ENCODE peak calls at places on chromosomes 11 and 22, in six cellular contexts. S is neural crest cell, F is K562, I is GM13977, Y is endothelial cell, C is breast epithelium. Q is an unnamed sample.
A peak's percentile ranks its signal among the peaks of the same experiment; 100 is the strongest.

GRCh38 chr11:132586801-132587200 is 945.5 kb downstream of the OPCML start:
- DNase-seq in S (no peak), F (no peak), I (no peak), Y (no peak), C (no peak), Q (no peak)

GRCh38 chr11:6545917-6546605 is 49.0 kb downstream of the DNHD1 start:
- DNase-seq in S (no peak), F (no peak), I (no peak), Y (no peak), C (no peak), Q (no peak)

GRCh38 chr11:2376751-2377451 is at the start of gene CD81:
- DNase-seq in S (peak; percentile 64), F (peak; percentile 86), I (peak; percentile 93), Y (peak; percentile 68), C (no peak), Q (peak; percentile 59)

GRCh38 chr11:6238902-6239301 is at the start of gene CNGA4:
- DNase-seq in S (no peak), F (no peak), I (no peak), Y (no peak), C (no peak), Q (no peak)

GRCh38 chr11:70530629-70531185 is 132.4 kb downstream of the CTTN start:
- DNase-seq in S (no peak), F (no peak), I (no peak), Y (no peak), C (no peak), Q (no peak)

GRCh38 chr22:31615481-31615840 is 46.6 kb downstream of the PISD start:
- DNase-seq in S (no peak), F (no peak), I (no peak), Y (no peak), C (no peak), Q (no peak)

GRCh38 chr11:103676413-103676812 is 360.0 kb upstream of the DDI1 start:
- DNase-seq in S (no peak), F (no peak), I (no peak), Y (no peak), C (no peak), Q (no peak)

GRCh38 chr11:15742626-15743243 is 613.6 kb downstream of the SOX6 start:
- DNase-seq in S (no peak), F (no peak), I (no peak), Y (no peak), C (no peak), Q (no peak)

GRCh38 chr11:103091024-103091423 is 936 bp downstream of the DCUN1D5 start:
- DNase-seq in S (no peak), F (no peak), I (no peak), Y (peak; percentile 5), C (no peak), Q (peak; percentile 5)

GRCh38 chr22:37501610-37502341 is 15.6 kb upstream of the MFNG start:
- DNase-seq in S (no peak), F (no peak), I (no peak), Y (no peak), C (peak; percentile 80), Q (no peak)

GRCh38 chr22:46587067-46587471 is 33.1 kb upstream of the GRAMD4 start:
- DNase-seq in S (no peak), F (no peak), I (peak; percentile 87), Y (no peak), C (no peak), Q (peak; percentile 30)

GRCh38 chr11:19234428-19234827 is 6.3 kb downstream of the E2F8 start:
- DNase-seq in S (no peak), F (no peak), I (no peak), Y (no peak), C (no peak), Q (no peak)

GRCh38 chr11:118883368-118884071 is at the start of gene CXCR5:
- DNase-seq in S (no peak), F (no peak), I (peak; percentile 80), Y (no peak), C (no peak), Q (peak; percentile 60)

GRCh38 chr22:27518583-27519437 is 282.7 kb downstream of the MN1 start:
- DNase-seq in S (no peak), F (no peak), I (no peak), Y (no peak), C (no peak), Q (no peak)

GRCh38 chr22:35987487-35987886 is 41.1 kb downstream of the RBFOX2 start:
- DNase-seq in S (no peak), F (no peak), I (no peak), Y (no peak), C (no peak), Q (no peak)

GRCh38 chr11:1728931-1729691 is 21.3 kb downstream of the IFITM10 start:
- DNase-seq in S (no peak), F (no peak), I (no peak), Y (no peak), C (no peak), Q (peak; percentile 65)

GRCh38 chr11:11422291-11423128 is 69.5 kb upstream of the CSNK2A3 start:
- DNase-seq in S (no peak), F (no peak), I (no peak), Y (no peak), C (no peak), Q (no peak)

GRCh38 chr22:43152355-43153071 is 1.2 kb downstream of the TSPO start:
- DNase-seq in S (no peak), F (no peak), I (peak; percentile 57), Y (no peak), C (peak; percentile 74), Q (peak; percentile 76)

GRCh38 chr22:33299245-33299956 is 241.2 kb upstream of the SYN3 start:
- DNase-seq in S (no peak), F (no peak), I (peak; percentile 79), Y (no peak), C (no peak), Q (no peak)

GRCh38 chr11:10930224-10930960 is 72.5 kb upstream of the ZBED5 start:
- DNase-seq in S (no peak), F (no peak), I (peak; percentile 36), Y (no peak), C (no peak), Q (peak; percentile 21)

GRCh38 chr11:46338988-46339666 is 8.1 kb upstream of the DGKZ start:
- DNase-seq in S (no peak), F (no peak), I (no peak), Y (no peak), C (no peak), Q (no peak)

GRCh38 chr22:36934153-36934939 is 20.9 kb downstream of the CSF2RB start:
- DNase-seq in S (no peak), F (no peak), I (no peak), Y (no peak), C (no peak), Q (no peak)

GRCh38 chr11:131038597-131038996 is 122.3 kb upstream of the SNX19 start:
- DNase-seq in S (no peak), F (peak; percentile 14), I (peak; percentile 43), Y (peak; percentile 34), C (no peak), Q (no peak)

GRCh38 chr22:44537016-44537936 is 39.2 kb upstream of the RTL6 start:
- DNase-seq in S (no peak), F (no peak), I (no peak), Y (no peak), C (no peak), Q (no peak)

GRCh38 chr11:119739021-119739703 is 10.2 kb upstream of the NECTIN1 start:
- DNase-seq in S (no peak), F (no peak), I (no peak), Y (no peak), C (no peak), Q (no peak)

GRCh38 chr11:61587951-61588695 is 7.2 kb upstream of the SYT7 start:
- DNase-seq in S (no peak), F (peak; percentile 79), I (peak; percentile 69), Y (peak; percentile 60), C (peak; percentile 80), Q (peak; percentile 73)
- TF ChIP-seq CTCF in S (peak; percentile 44), F (no peak), I (no peak), Y (no peak), C (no peak), Q (no peak)

GRCh38 chr11:128852327-128853023 is 14.6 kb downstream of the KCNJ1 start:
- DNase-seq in S (no peak), F (no peak), I (no peak), Y (no peak), C (no peak), Q (no peak)

GRCh38 chr11:128857341-128857740 is 9.8 kb downstream of the KCNJ1 start:
- DNase-seq in S (no peak), F (no peak), I (no peak), Y (no peak), C (no peak), Q (no peak)

GRCh38 chr11:128854801-128855200 is 12.3 kb downstream of the KCNJ1 start:
- DNase-seq in S (no peak), F (no peak), I (no peak), Y (no peak), C (no peak), Q (no peak)

GRCh38 chr11:128856241-128856640 is 10.9 kb downstream of the KCNJ1 start:
- DNase-seq in S (no peak), F (no peak), I (no peak), Y (no peak), C (no peak), Q (no peak)

DNA sequence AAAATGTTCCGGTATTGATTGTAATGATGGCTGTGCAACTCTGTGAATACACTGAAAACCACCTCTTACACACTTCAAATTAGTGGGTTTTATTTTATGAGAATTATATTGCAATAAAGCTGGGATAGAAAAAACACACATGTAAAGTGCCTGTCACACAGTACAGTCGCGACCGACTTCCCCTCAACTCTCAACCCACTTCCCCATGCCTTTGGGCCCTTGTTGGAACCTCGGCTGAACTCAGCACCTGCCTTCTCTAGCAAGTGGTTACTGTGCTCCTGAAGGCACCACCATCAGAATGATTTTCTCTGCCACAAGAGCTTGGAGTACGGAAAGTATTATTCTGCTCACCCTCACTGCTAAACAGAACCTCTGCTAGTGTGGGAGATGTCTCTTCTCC is 13.5 kb downstream of the KCNJ1 start:
- DNase-seq in S (no peak), F (no peak), I (no peak), Y (no peak), C (no peak), Q (no peak)
- TF ChIP-seq CTCF in S (no peak), F (no peak), I (no peak), Y (no peak), C (no peak), Q (no peak)

DNA sequence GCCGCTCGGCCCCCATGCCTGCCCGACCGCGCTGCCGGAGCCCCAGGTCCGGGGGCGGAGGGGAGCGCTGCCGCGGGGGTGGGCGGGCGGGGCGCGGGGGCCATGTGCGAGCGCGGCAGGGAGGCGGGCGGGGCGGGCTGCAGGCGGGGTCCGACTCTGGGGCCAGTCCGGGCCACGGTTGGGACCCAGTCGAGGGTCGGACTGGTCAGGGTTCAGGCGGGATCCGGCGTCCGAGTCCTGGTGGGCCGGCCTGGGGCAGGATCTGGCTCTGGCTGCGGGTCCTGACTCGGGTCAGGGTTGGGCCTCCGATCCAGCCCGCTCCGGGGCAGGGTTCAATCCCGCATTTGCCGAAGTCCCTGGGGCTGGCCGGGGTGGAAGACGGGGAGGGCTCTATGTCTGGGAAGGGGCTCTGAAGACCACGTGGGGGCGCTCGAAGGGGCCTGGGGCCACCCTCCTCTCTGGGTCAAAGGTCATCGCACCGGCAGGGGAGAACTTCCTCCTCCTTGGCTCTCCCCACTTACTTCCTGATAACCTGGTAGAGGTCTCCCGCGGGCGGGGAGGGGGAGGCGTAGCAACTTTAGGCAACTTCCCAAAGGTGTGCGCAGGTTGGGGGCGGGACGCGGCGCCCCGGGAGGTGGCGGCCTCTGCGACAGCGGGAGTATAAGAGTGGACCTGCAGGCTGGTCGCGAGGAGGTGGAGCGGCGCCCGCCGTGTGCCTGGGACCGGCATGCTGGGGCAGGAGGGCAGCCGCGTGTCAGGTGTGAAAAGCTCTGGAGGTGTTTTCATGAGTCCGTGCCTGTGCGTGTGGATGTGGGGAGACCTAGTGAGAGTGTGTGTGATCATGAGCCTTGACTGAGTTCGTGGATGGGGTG is 603 bp downstream of the ESRRA start:
- DNase-seq in S (peak; percentile 60), F (peak; percentile 73), I (peak; percentile 57), Y (peak; percentile 63), C (no peak), Q (peak; percentile 76)
- TF ChIP-seq CTCF in S (peak; percentile 55), F (peak; percentile 67), I (peak; percentile 60), Y (peak; percentile 62), C (no peak), Q (no peak)

GRCh38 chr11:61695917-61696316 is 15.7 kb downstream of the DAGLA start:
- DNase-seq in S (no peak), F (no peak), I (peak; percentile 72), Y (no peak), C (peak; percentile 87), Q (peak; percentile 97)
- TF ChIP-seq CTCF in S (no peak), F (no peak), I (no peak), Y (no peak), C (peak; percentile 23), Q (no peak)